ENCODE peak calls at places on chromosomes 3 and 15, in four cellular contexts. W is T follicular helper cell, Z is AG08396, X is amygdala. I is an unnamed sample.

GRCh38 chr3:165446555-165446954 is 250.4 kb upstream of the SLITRK3 start:
- DNase-seq in W (no peak), Z (no peak), X (no peak), I (no peak)

GRCh38 chr15:19987389-19988048 is 554.1 kb downstream of the GOLGA6L6 start:
- DNase-seq in X (no peak), W (no peak), Z (no peak), I (no peak)

GRCh38 chr3:151468284-151468917 is 7.5 kb upstream of the IGSF10 start:
- DNase-seq in Z (peak; percentile 59), X (no peak), W (peak; percentile 10), I (peak; percentile 82)

GRCh38 chr3:128273841-128274573 is 120.7 kb downstream of the EEFSEC start:
- DNase-seq in W (no peak), Z (no peak), X (no peak), I (no peak)

GRCh38 chr3:52710512-52710911 is 4.6 kb downstream of the SPCS1 start:
- DNase-seq in X (no peak), W (no peak), Z (no peak), I (no peak)

GRCh38 chr3:59286791-59287531 is 237.1 kb upstream of the CFAP20DC start:
- DNase-seq in X (no peak), Z (peak; percentile 20), W (no peak), I (peak; percentile 29)

GRCh38 chr3:42493798-42494151 is 8.7 kb upstream of the VIPR1 start:
- DNase-seq in Z (no peak), X (no peak), W (no peak), I (no peak)

GRCh38 chr15:63481105-63481810 is 23.1 kb upstream of the USP3 start:
- DNase-seq in W (no peak), Z (no peak), X (no peak), I (no peak)

GRCh38 chr15:57610130-57610529 is 18.4 kb downstream of the MYZAP start:
- DNase-seq in X (no peak), Z (peak; percentile 35), W (no peak), I (peak; percentile 89)

GRCh38 chr3:42180901-42181300 is 85.1 kb downstream of the CCK start:
- DNase-seq in X (no peak), W (no peak), Z (no peak), I (no peak)

GRCh38 chr15:80982205-80982604 is 7.4 kb downstream of the MESD start:
- DNase-seq in X (no peak), W (no peak), Z (no peak), I (no peak)

GRCh38 chr3:8318002-8318649 is 183.5 kb upstream of the LMCD1 start:
- DNase-seq in X (no peak), Z (peak; percentile 25), W (no peak), I (no peak)

GRCh38 chr3:150877303-150877702 is 27.9 kb downstream of the MINDY4B start:
- DNase-seq in X (no peak), W (no peak), Z (no peak), I (no peak)

GRCh38 chr3:156816091-156816793 is 9.9 kb upstream of the LEKR1 start:
- DNase-seq in W (no peak), X (no peak), Z (no peak), I (peak; percentile 83)

GRCh38 chr3:70824785-70825184 is 512.3 kb upstream of the MDFIC2 start:
- DNase-seq in Z (peak; percentile 10), X (no peak), W (no peak), I (no peak)

GRCh38 chr3:63961891-63962290 is 49.7 kb upstream of the SCAANT1 start:
- DNase-seq in W (no peak), Z (no peak), X (no peak), I (peak; percentile 60)

GRCh38 chr3:188362405-188362831 is 208.5 kb downstream of the LPP start:
- DNase-seq in Z (no peak), X (no peak), W (no peak), I (peak; percentile 73)

GRCh38 chr3:165181556-165181955 is 14.6 kb downstream of the SLITRK3 start:
- DNase-seq in Z (no peak), X (no peak), W (no peak), I (peak; percentile 30)

GRCh38 chr3:5298453-5298852 is 110.9 kb downstream of the EDEM1 start:
- DNase-seq in X (no peak), Z (no peak), W (no peak), I (no peak)

GRCh38 chr3:3689601-3690375 is 109.4 kb upstream of the LRRN1 start:
- DNase-seq in W (no peak), X (no peak), Z (no peak), I (no peak)

GRCh38 chr3:194485876-194486539 is 794 bp downstream of the ATP13A3 start:
- DNase-seq in X (no peak), Z (peak; percentile 53), W (peak; percentile 35), I (peak; percentile 67)

GRCh38 chr3:50164056-50164455 is 8.9 kb downstream of the SEMA3F start:
- DNase-seq in W (no peak), Z (peak; percentile 94), X (no peak), I (peak; percentile 60)

GRCh38 chr3:157405457-157405856 is 31.2 kb upstream of the PTX3 start:
- DNase-seq in W (no peak), X (no peak), Z (peak; percentile 15), I (no peak)

GRCh38 chr3:38354588-38355344 is 8.2 kb downstream of the XYLB start:
- DNase-seq in W (no peak), X (no peak), Z (no peak), I (no peak)